ENCODE peak calls at places on chromosomes 4 and X, in seven cellular contexts. H is NB4, K is pancreas, S is fibroblast of pulmonary artery, P is osteoblast, D is progenitor cell of endocrine pancreas, M is right atrium auricular region. A is an unnamed sample.
A peak's percentile ranks its signal among the peaks of the same experiment; 100 is the strongest.

GRCh38 chr4:174828845-174829701 is at the start of gene GLRA3:
- DNase-seq in H (peak; percentile 27), K (peak; percentile 48), S (peak; percentile 65), P (peak; percentile 56), D (peak; percentile 91), M (no peak), A (no peak)

GRCh38 chrX:43559643-43560042 is 96.5 kb upstream of the MAOA start:
- DNase-seq in H (peak; percentile 49), K (peak; percentile 53), S (peak; percentile 66), P (no peak), D (peak; percentile 11), M (peak; percentile 59), A (no peak)

GRCh38 chr4:54657556-54658313 is at the start of gene KIT:
- DNase-seq in H (peak; percentile 37), K (peak; percentile 15), S (peak; percentile 15), P (peak; percentile 71), D (peak; percentile 78), M (no peak), A (peak; percentile 28)

GRCh38 chr4:158858410-158859189 is 89.8 kb downstream of the FNIP2 start:
- DNase-seq in H (no peak), K (no peak), S (no peak), P (peak; percentile 80), D (no peak), M (no peak), A (no peak)

GRCh38 chr4:185566972-185567749 is 31.9 kb upstream of the PDLIM3 start:
- DNase-seq in H (no peak), K (no peak), S (peak; percentile 98), P (peak; percentile 69), D (no peak), M (peak; percentile 87), A (no peak)

GRCh38 chr4:56330691-56331090 is 56.6 kb downstream of the AASDH start:
- DNase-seq in H (peak; percentile 8), K (no peak), S (no peak), P (no peak), D (no peak), M (no peak), A (no peak)

GRCh38 chr4:56668267-56668666 is 12.8 kb downstream of the HOPX start:
- DNase-seq in H (no peak), K (no peak), S (no peak), P (no peak), D (no peak), M (no peak), A (no peak)

GRCh38 chr4:73257995-73258667 is 467 bp downstream of the ANKRD17 start:
- DNase-seq in H (peak; percentile 69), K (no peak), S (peak; percentile 32), P (peak; percentile 75), D (peak; percentile 20), M (no peak), A (peak; percentile 77)

GRCh38 chrX:10239611-10240064 is 82.9 kb downstream of the CLCN4 start:
- DNase-seq in H (no peak), K (no peak), S (no peak), P (no peak), D (no peak), M (peak; percentile 75), A (no peak)

GRCh38 chrX:23766650-23767551 is 16.1 kb upstream of the SAT1 start:
- DNase-seq in H (no peak), K (no peak), S (no peak), P (no peak), D (no peak), M (no peak), A (no peak)

GRCh38 chr4:54902261-54902660 is 223.1 kb downstream of the KDR start:
- DNase-seq in H (no peak), K (no peak), S (peak; percentile 25), P (no peak), D (no peak), M (no peak), A (no peak)

GRCh38 chrX:113384628-113385027 is 544.0 kb upstream of the AMOT start:
- DNase-seq in H (no peak), K (no peak), S (peak; percentile 87), P (peak; percentile 56), D (no peak), M (no peak), A (no peak)

GRCh38 chr4:9898596-9899345 is 117.3 kb downstream of the DRD5 start:
- DNase-seq in H (peak; percentile 48), K (no peak), S (peak; percentile 69), P (no peak), D (peak; percentile 37), M (peak; percentile 61), A (no peak)

GRCh38 chrX:106952988-106953387 is 32.8 kb downstream of the CLDN2 start:
- DNase-seq in H (peak; percentile 3), K (no peak), S (peak; percentile 51), P (peak; percentile 44), D (no peak), M (no peak), A (no peak)
- TF ChIP-seq CTCF in H (peak; percentile 16), K (no peak), S (peak; percentile 44), P (peak; percentile 51), D (peak; percentile 47), M (peak; percentile 56), A (no peak)

GRCh38 chr4:125316391-125316780 is 1.6 kb downstream of the FAT4 start:
- DNase-seq in H (peak; percentile 0), K (peak; percentile 37), S (peak; percentile 45), P (peak; percentile 68), D (peak; percentile 9), M (peak; percentile 66), A (peak; percentile 22)

GRCh38 chr4:125313497-125313896 is 1.3 kb upstream of the FAT4 start:
- DNase-seq in H (peak; percentile 69), K (peak; percentile 50), S (peak; percentile 96), P (peak; percentile 89), D (peak; percentile 39), M (no peak), A (no peak)

GRCh38 chr4:125315571-125316390 is 1.0 kb downstream of the FAT4 start:
- DNase-seq in H (peak; percentile 10), K (peak; percentile 26), S (peak; percentile 62), P (peak; percentile 59), D (peak; percentile 45), M (no peak), A (peak; percentile 34)

GRCh38 chr4:125313989-125314602 is 659 bp upstream of the FAT4 start:
- DNase-seq in H (no peak), K (no peak), S (no peak), P (peak; percentile 15), D (no peak), M (no peak), A (no peak)

DNA sequence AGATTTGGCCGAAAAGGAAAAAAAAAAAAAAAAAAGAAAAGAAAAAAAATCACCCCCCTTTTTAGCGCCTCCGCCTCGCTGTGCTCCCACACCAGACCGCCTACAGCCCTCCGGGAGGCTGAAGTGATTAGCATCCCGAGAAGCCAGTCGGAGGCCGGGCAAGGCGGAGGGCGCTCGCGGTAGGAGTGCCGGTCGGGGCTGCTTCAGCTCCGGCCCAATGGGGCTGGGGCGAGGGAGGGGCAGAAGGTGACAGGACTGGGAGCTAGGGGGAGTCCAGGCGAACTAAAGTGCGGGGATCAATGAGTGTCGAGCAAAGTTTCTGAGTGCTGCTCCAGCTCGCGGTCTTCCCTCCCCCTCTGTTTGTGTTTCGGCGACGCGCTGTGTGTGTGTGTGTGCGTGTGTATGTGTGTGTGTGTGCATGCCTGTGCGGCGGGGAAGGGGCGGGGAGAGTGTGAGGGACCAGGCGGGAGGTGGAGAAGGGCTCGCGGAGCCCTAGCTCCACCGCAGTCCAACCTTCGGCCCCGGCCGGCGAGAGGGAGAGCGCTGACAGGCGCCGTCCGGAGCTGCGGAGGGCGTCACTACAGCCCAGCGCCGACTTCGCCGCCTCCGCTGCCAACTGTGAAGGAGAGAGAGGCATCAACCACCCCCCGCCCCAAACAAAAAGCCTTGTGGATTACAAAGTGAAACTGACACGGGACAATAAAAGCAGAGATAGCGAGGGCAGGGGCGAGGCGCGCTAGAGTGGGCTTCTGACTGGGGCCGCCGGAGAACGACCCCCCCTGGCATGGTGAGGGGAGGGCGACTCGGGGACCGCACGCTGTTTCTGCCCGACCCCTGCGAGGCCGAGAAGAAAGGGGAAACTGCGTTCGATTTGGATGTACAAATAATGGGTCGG is at the start of gene FAT4:
- DNase-seq in H (peak; percentile 31), K (peak; percentile 86), S (peak; percentile 99), P (peak; percentile 97), D (peak; percentile 83), M (peak; percentile 96), A (peak; percentile 74)
- TF ChIP-seq CTCF in H (no peak), K (no peak), S (peak; percentile 20), P (no peak), D (no peak), M (peak; percentile 55), A (no peak)

GRCh38 chrX:131741103-131741581 is 197.3 kb downstream of the OR13H1 start:
- DNase-seq in H (no peak), K (peak; percentile 93), S (no peak), P (no peak), D (no peak), M (no peak), A (no peak)

GRCh38 chrX:131745942-131746489 is 202.1 kb downstream of the OR13H1 start:
- DNase-seq in H (no peak), K (no peak), S (no peak), P (no peak), D (no peak), M (no peak), A (no peak)

GRCh38 chrX:131747173-131747572 is 203.3 kb downstream of the OR13H1 start:
- DNase-seq in H (no peak), K (peak; percentile 87), S (no peak), P (peak; percentile 77), D (no peak), M (no peak), A (no peak)

GRCh38 chrX:131746491-131746968 is 202.7 kb downstream of the OR13H1 start:
- DNase-seq in H (no peak), K (peak; percentile 91), S (no peak), P (peak; percentile 66), D (no peak), M (peak; percentile 86), A (no peak)
- TF ChIP-seq CTCF in H (no peak), K (no peak), S (no peak), P (peak; percentile 46), D (no peak), M (peak; percentile 59), A (no peak)

DNA sequence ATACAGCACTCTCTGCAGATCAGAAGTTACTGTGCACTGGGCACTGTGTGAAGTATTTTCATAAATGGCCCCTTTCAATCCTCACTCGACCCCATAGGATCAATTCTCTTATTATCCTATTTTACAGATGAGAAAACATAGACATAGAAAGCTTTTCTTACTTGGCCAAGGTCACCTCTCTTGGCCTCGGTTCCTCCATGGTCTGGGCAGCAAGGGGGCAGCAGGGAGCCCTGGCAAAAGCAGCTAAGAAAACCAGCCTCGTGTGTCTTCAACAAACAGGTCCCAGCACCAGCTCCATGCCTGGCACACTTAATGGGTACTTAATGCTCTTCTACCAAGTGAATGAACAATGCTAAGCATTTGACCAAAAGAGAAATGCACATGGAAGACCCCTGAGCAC is 34.4 kb downstream of the BST1 start:
- DNase-seq in H (no peak), K (no peak), S (no peak), P (no peak), D (no peak), M (no peak), A (no peak)
- TF ChIP-seq CTCF in H (peak; percentile 13), K (no peak), S (no peak), P (no peak), D (no peak), M (no peak), A (no peak)